ENCODE peak calls at places on chromosomes 12 and 14, in seven cellular contexts. B is RWPE1; M is SJSA1; J is Kasumi-1; U is GM12865; P is CD8-positive, alpha-beta memory T cell; Z is hippocampal formation. C is an unnamed sample.

GRCh38 chr12:82650627-82651337 is 35.9 kb upstream of the TMTC2 start:
- DNase-seq in B (peak; percentile 85), M (peak; percentile 10), J (no peak), U (peak; percentile 76), P (no peak), Z (no peak), C (no peak)

GRCh38 chr14:89853976-89854693 is 100.4 kb downstream of the EFCAB11 start:
- DNase-seq in B (no peak), M (no peak), J (no peak), U (no peak), P (no peak), Z (no peak), C (no peak)

GRCh38 chr12:46783881-46784280 is 41.9 kb downstream of the SLC38A4 start:
- DNase-seq in B (no peak), M (no peak), J (no peak), U (no peak), P (no peak), Z (no peak), C (no peak)

GRCh38 chr12:8027856-8028255 is 4.7 kb upstream of the FOXJ2 start:
- DNase-seq in B (no peak), M (no peak), J (no peak), U (no peak), P (no peak), Z (no peak), C (no peak)

GRCh38 chr12:116423053-116423452 is 136.1 kb upstream of the MAP1LC3B2 start:
- DNase-seq in B (peak; percentile 30), M (no peak), J (no peak), U (no peak), P (no peak), Z (no peak), C (no peak)

GRCh38 chr12:129873458-129873857 is 30.4 kb downstream of the TMEM132D start:
- DNase-seq in B (no peak), M (no peak), J (no peak), U (no peak), P (no peak), Z (no peak), C (no peak)

GRCh38 chr12:39935839-39936238 is 170.0 kb downstream of the SLC2A13 start:
- DNase-seq in B (no peak), M (no peak), J (no peak), U (no peak), P (no peak), Z (no peak), C (no peak)

GRCh38 chr14:39265741-39266588 is 32.2 kb downstream of the MIA2 start:
- DNase-seq in B (no peak), M (no peak), J (peak; percentile 57), U (no peak), P (no peak), Z (no peak), C (peak; percentile 66)

GRCh38 chr14:69378274-69378673 is 19.8 kb downstream of the ERH start:
- DNase-seq in B (no peak), M (no peak), J (no peak), U (no peak), P (no peak), Z (no peak), C (no peak)

GRCh38 chr14:89502966-89503365 is 85.9 kb upstream of the FOXN3 start:
- DNase-seq in B (no peak), M (no peak), J (no peak), U (no peak), P (no peak), Z (no peak), C (no peak)

GRCh38 chr14:36462890-36463289 is 57.1 kb downstream of the NKX2-1 start:
- DNase-seq in B (no peak), M (no peak), J (no peak), U (no peak), P (no peak), Z (no peak), C (no peak)

GRCh38 chr14:72222046-72222445 is 289.8 kb downstream of the RGS6 start:
- DNase-seq in B (no peak), M (no peak), J (no peak), U (no peak), P (no peak), Z (no peak), C (no peak)